ENCODE peak calls at places on chromosomes 6 and 20, in four cellular contexts. V is osteoblast, K is heart right ventricle, F is AG04450. D is an unnamed sample.

GRCh38 chr6:134249759-134250602 is 67.9 kb downstream of the SGK1 start:
- DNase-seq in F (no peak), V (no peak), K (no peak), D (no peak)

GRCh38 chr6:146546440-146546839 is 2.8 kb downstream of the RAB32 start:
- DNase-seq in F (peak), V (peak), K (no peak), D (no peak)

GRCh38 chr20:23446505-23446904 is 6.2 kb downstream of the CST11 start:
- DNase-seq in F (no peak), K (peak), V (no peak), D (peak)

GRCh38 chr6:154606457-154606856 is 96.0 kb upstream of the CNKSR3 start:
- DNase-seq in K (no peak), F (no peak), V (no peak), D (no peak)

GRCh38 chr6:144336900-144337299 is 51.8 kb downstream of the UTRN start:
- DNase-seq in F (no peak), K (no peak), V (no peak), D (no peak)

GRCh38 chr6:29509239-29509638 is 21.5 kb upstream of the MAS1L start:
- DNase-seq in F (no peak), K (no peak), V (no peak), D (no peak)

GRCh38 chr6:159023893-159024292 is 20.9 kb downstream of the TAGAP start:
- DNase-seq in V (no peak), F (no peak), K (no peak), D (no peak)

GRCh38 chr6:8958894-8959511 is 523.7 kb upstream of the SLC35B3 start:
- DNase-seq in V (no peak), K (no peak), F (no peak), D (no peak)

GRCh38 chr6:134446228-134446848 is 128.4 kb upstream of the SGK1 start:
- DNase-seq in F (no peak), V (no peak), K (no peak), D (peak)

GRCh38 chr20:10637062-10637559 is 36.7 kb downstream of the JAG1 start:
- DNase-seq in K (no peak), F (no peak), V (peak), D (no peak)

GRCh38 chr20:10636326-10636818 is 37.4 kb downstream of the JAG1 start:
- DNase-seq in V (peak), K (no peak), F (peak), D (no peak)

GRCh38 chr20:10634190-10634589 is 39.6 kb downstream of the JAG1 start:
- DNase-seq in F (no peak), K (no peak), V (no peak), D (no peak)

GRCh38 chr20:10634683-10635411 is 39.0 kb downstream of the JAG1 start:
- DNase-seq in K (no peak), F (peak), V (peak), D (no peak)

DNA sequence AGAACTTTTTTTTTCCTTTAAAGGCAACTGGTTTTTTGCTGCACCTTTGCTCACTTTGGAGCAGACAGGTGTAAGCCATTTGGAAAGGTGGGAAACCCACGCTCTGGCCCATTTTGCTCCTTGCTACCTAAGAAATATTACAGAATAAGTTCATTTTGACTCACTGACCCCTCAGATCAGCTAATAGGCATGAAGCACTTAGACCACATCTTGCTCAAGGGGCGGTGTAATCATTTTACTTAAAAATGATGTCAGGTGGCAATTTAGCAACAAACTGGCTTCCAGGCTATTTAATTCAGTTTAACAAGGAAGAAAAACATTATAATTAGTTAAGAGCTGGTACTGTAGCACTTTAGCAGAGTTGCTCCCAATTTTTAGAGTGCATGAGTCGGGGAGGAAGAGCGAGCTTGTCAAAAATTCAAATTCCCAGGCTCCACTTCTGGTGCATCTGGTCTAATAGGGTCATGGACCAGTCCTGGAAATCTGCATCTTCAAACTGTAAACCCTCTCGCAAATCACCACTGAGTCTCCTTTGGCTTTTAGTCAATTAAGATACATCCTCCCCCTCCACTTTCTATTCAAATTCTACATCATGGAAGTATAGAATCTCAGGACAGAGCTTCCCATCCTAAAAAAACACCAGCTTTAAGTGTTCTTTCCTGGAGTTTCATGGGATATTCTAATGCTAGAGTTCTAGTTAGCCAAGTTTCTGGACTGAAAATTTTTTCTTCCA is 38.2 kb downstream of the JAG1 start:
- DNase-seq in V (no peak), K (no peak), F (no peak), D (no peak)
- H3K27ac ChIP-seq in V (peak), K (peak), F (peak), D (no peak)

DNA sequence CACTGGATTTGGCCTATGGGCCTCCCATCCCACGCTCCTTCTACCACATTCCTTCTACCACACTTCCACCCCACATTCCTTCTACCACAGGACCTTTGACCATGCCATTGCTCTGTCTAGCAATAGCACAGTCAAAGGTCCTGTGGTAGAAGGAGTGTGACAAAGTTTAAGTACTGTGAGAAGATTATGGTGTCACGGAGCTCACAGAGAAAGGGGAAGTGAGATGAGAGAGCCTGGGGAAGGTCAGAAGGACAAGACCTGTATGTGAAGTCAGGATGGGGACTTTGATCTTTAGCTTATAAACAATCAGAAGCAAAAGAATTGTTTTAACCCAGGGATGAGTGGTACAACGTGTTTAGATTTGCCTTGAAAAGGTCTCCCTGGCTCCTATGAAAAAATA is 568.2 kb upstream of the CHD6 start:
- DNase-seq in F (no peak), V (no peak), K (no peak), D (no peak)
- H3K27ac ChIP-seq in F (no peak), V (no peak), K (no peak), D (no peak)

GRCh38 chr6:11356404-11357155 is 124.1 kb upstream of the NEDD9 start:
- DNase-seq in F (no peak), V (no peak), K (peak), D (no peak)
- H3K27ac ChIP-seq in F (no peak), V (no peak), K (peak), D (no peak)

DNA sequence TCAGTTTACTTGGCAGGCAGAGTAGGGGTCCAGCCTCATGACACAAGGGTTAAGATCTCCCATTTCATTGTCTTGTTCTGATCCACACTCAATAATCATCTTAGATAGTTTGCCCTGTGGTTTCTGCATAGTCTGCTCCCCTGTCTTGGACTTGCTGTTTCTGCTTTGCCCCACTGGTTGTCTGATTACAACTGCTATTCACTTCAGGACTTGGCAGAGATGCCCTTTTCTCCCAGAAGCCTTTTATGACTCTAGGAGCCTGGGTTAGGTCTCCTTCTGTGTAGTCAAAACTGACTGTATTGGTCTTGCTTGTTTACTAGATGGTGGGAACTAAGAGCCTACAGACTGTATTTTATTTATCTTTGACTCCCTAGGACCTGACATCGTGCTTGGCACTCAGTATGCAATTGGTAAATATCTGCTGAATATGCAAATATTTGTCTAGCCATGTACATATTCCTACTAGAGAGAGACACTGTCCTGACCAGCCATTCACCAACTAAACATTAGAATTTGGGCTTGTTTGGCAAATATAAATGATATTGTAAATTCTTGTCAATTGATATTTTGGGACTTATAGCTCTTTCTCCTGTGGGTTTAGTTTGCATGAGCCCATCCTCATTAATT is 165.9 kb upstream of the KCNK16 start:
- DNase-seq in V (no peak), K (no peak), F (no peak), D (no peak)
- H3K27ac ChIP-seq in V (no peak), K (no peak), F (no peak), D (no peak)

GRCh38 chr20:17014967-17015366 is 211.9 kb upstream of the PCSK2 start:
- DNase-seq in K (no peak), F (no peak), V (no peak), D (no peak)

GRCh38 chr20:17017232-17017631 is 209.6 kb upstream of the PCSK2 start:
- DNase-seq in K (no peak), V (no peak), F (no peak), D (no peak)

GRCh38 chr20:17010181-17010580 is 216.7 kb upstream of the PCSK2 start:
- DNase-seq in F (no peak), V (no peak), K (no peak), D (no peak)

GRCh38 chr20:17014217-17014616 is 212.6 kb upstream of the PCSK2 start:
- DNase-seq in K (no peak), V (no peak), F (no peak), D (no peak)
- H3K27ac ChIP-seq in K (no peak), V (no peak), F (no peak), D (no peak)

DNA sequence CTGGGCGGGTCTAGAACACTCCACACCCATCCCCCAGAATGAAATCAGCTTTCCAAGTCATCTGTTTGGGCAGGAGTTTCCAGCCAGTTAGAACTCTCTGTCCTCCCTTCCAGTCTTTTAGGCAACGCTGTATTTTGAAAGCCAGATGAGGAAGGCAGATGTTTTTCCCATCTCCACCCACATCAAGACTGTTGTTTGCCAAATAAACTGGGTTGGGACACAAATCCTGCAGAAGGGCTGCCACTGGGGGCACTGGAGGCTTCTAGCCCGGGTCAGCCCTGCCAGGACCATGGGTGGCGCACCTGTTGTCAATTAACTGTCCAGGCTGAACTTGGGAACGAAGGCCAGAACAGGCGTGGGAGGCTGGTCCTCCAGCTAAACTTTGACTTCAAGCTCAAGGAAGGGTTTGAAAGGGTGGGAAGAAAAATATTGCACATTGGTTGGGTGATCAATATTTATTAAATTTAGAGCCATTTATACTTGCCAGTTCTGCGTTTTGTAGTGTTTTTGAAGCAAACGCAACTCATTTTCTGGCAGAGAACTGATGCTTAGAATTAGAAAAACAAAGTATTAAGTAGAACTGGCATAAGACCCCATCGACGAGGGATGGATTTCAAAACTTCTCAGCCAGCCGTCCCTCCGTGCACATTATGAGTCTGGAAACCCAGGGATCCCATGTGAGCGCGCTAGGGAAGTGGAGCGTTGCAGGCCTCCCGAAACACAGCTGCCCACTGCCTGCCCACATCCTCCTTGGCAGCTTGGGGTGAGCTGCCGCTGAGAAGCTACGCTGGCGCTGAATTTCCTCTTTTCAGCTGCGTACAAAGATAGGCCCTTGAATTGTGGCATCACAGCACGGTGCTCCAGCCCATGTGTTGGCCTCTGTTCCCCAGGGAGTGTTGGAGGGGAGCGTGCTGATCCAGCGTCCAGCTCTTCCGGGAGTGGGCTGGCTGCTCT is 297.4 kb downstream of the QKI start:
- DNase-seq in F (no peak), V (no peak), K (peak), D (peak)
- H3K27ac ChIP-seq in F (no peak), V (no peak), K (peak), D (peak)

GRCh38 chr6:33314943-33315752 is 1.3 kb upstream of the TAPBP start:
- DNase-seq in V (no peak), F (no peak), K (peak), D (no peak)
- H3K27ac ChIP-seq in V (peak), F (peak), K (peak), D (peak)

GRCh38 chr20:51541189-51542032 is 1.1 kb downstream of the NFATC2 start:
- DNase-seq in V (peak), F (no peak), K (peak), D (peak)
- H3K27ac ChIP-seq in V (no peak), F (no peak), K (peak), D (peak)

GRCh38 chr6:27547157-27548075 is 74.5 kb upstream of the ZNF184 start:
- DNase-seq in V (no peak), K (no peak), F (peak), D (no peak)
- H3K27ac ChIP-seq in V (no peak), K (no peak), F (no peak), D (no peak)

GRCh38 chr6:166494101-166494441 is 92.4 kb downstream of the RAMACL start:
- DNase-seq in K (no peak), F (no peak), V (peak), D (no peak)

GRCh38 chr6:166495487-166496314 is 90.8 kb downstream of the RAMACL start:
- DNase-seq in F (no peak), K (no peak), V (peak), D (no peak)

GRCh38 chr6:166496460-166496859 is 90.0 kb downstream of the RAMACL start:
- DNase-seq in F (no peak), K (no peak), V (peak), D (no peak)

GRCh38 chr6:166493427-166494100 is 92.9 kb downstream of the RAMACL start:
- DNase-seq in F (no peak), K (no peak), V (peak), D (no peak)

DNA sequence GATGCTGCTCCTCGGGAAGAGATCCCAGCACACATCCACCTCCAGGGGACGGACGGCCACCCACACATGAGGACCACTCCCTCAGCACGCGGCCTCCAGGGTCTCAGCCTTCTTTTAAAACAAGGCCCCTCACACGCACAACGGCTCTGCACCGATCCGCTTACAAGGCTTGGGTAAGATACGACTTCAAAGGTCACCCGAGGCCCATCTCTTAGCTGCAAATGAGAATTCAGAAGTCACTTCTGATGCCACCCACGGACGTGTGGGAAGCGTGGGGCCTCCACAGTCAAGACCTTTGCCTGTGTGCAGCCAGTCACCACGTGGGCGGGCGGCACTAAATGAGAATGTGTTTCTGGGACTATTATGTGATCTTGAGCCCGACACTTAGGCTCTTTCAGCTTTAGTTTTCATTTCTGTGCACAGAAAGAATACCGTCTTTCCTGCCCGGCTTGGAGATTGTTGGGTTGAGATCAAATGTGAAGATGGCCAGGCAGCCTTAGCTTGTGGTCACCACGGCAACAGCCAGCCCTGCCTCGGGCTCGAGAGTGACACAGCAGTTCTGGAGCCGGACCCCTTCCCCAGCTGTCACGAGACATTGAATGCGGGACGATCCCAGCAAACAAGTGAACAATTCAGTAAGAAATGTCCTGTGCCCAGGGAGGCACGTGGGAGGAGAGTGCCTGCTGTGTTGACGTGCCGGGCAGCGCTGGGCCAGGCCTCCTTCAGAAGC is 91.6 kb downstream of the RAMACL start:
- DNase-seq in V (peak), K (no peak), F (no peak), D (peak)
- H3K27ac ChIP-seq in V (no peak), K (no peak), F (no peak), D (peak)